ENCODE peak calls at places on chromosomes 2 and 18, in six cellular contexts. One of them, this sample, is unnamed.
A peak's percentile ranks its signal among the peaks of the same experiment; 100 is the strongest.

GRCh38 chr2:38830546-38831159 is 45.1 kb downstream of the DHX57 start:
- DNase-seq in Panc1: no peak
- DNase-seq in Peyer's patch: no peak
- DNase-seq in mammary epithelial cell: no peak
- DNase-seq in psoas muscle: no peak
- DNase-seq in pancreas: no peak
- DNase-seq in this sample: no peak

GRCh38 chr2:241609859-241610793 is 26.8 kb downstream of the THAP4 start:
- DNase-seq in Panc1: no peak
- DNase-seq in Peyer's patch: peak; percentile 94
- DNase-seq in mammary epithelial cell: peak; percentile 81
- DNase-seq in psoas muscle: peak; percentile 93
- DNase-seq in pancreas: peak; percentile 91
- DNase-seq in this sample: peak; percentile 65

GRCh38 chr2:116718451-116718850 is 1096.0 kb upstream of the DDX18 start:
- DNase-seq in Panc1: no peak
- DNase-seq in Peyer's patch: no peak
- DNase-seq in mammary epithelial cell: no peak
- DNase-seq in psoas muscle: no peak
- DNase-seq in pancreas: no peak
- DNase-seq in this sample: no peak

GRCh38 chr2:96374211-96374951 is 38.8 kb downstream of the NCAPH start:
- DNase-seq in Panc1: no peak
- DNase-seq in Peyer's patch: no peak
- DNase-seq in mammary epithelial cell: peak; percentile 27
- DNase-seq in psoas muscle: no peak
- DNase-seq in pancreas: peak; percentile 75
- DNase-seq in this sample: no peak

GRCh38 chr2:179338681-179339080 is 74.0 kb upstream of the SESTD1 start:
- DNase-seq in Panc1: no peak
- DNase-seq in Peyer's patch: no peak
- DNase-seq in mammary epithelial cell: peak; percentile 27
- DNase-seq in psoas muscle: no peak
- DNase-seq in pancreas: no peak
- DNase-seq in this sample: no peak

GRCh38 chr2:159051656-159052055 is 83.2 kb downstream of the TANC1 start:
- DNase-seq in Panc1: no peak
- DNase-seq in Peyer's patch: no peak
- DNase-seq in mammary epithelial cell: no peak
- DNase-seq in psoas muscle: no peak
- DNase-seq in pancreas: no peak
- DNase-seq in this sample: no peak

GRCh38 chr18:79378416-79379250 is 17.1 kb upstream of the NFATC1 start:
- DNase-seq in Panc1: no peak
- DNase-seq in Peyer's patch: peak; percentile 88
- DNase-seq in mammary epithelial cell: peak; percentile 71
- DNase-seq in psoas muscle: peak; percentile 89
- DNase-seq in pancreas: peak; percentile 85
- DNase-seq in this sample: peak; percentile 50

GRCh38 chr2:232937278-232937906 is 67.3 kb downstream of the SNORC start:
- DNase-seq in Panc1: no peak
- DNase-seq in Peyer's patch: no peak
- DNase-seq in mammary epithelial cell: peak; percentile 69
- DNase-seq in psoas muscle: no peak
- DNase-seq in pancreas: no peak
- DNase-seq in this sample: no peak

GRCh38 chr2:137675584-137676327 is 288.5 kb upstream of the HNMT start:
- DNase-seq in Panc1: no peak
- DNase-seq in Peyer's patch: no peak
- DNase-seq in mammary epithelial cell: no peak
- DNase-seq in psoas muscle: no peak
- DNase-seq in pancreas: no peak
- DNase-seq in this sample: no peak

GRCh38 chr2:174717916-174718315 is 46.4 kb downstream of the CHRNA1 start:
- DNase-seq in Panc1: no peak
- DNase-seq in Peyer's patch: no peak
- DNase-seq in mammary epithelial cell: no peak
- DNase-seq in psoas muscle: no peak
- DNase-seq in pancreas: no peak
- DNase-seq in this sample: no peak

GRCh38 chr2:210863283-210863682 is 306.9 kb downstream of the CPS1 start:
- DNase-seq in Panc1: no peak
- DNase-seq in Peyer's patch: no peak
- DNase-seq in mammary epithelial cell: no peak
- DNase-seq in psoas muscle: no peak
- DNase-seq in pancreas: no peak
- DNase-seq in this sample: no peak

GRCh38 chr2:6692061-6692460 is 173.6 kb downstream of the CMPK2 start:
- DNase-seq in Panc1: no peak
- DNase-seq in Peyer's patch: no peak
- DNase-seq in mammary epithelial cell: no peak
- DNase-seq in psoas muscle: no peak
- DNase-seq in pancreas: no peak
- DNase-seq in this sample: no peak

GRCh38 chr2:102788880-102789250 is 27.0 kb downstream of the TMEM182 start:
- DNase-seq in Panc1: no peak
- DNase-seq in Peyer's patch: no peak
- DNase-seq in mammary epithelial cell: no peak
- DNase-seq in psoas muscle: peak; percentile 72
- DNase-seq in pancreas: no peak
- DNase-seq in this sample: no peak

GRCh38 chr18:35592298-35592697 is 10.8 kb downstream of the GALNT1 start:
- DNase-seq in Panc1: no peak
- DNase-seq in Peyer's patch: no peak
- DNase-seq in mammary epithelial cell: no peak
- DNase-seq in psoas muscle: no peak
- DNase-seq in pancreas: no peak
- DNase-seq in this sample: no peak

GRCh38 chr18:62938006-62938405 is 222.7 kb downstream of the PHLPP1 start:
- DNase-seq in Panc1: no peak
- DNase-seq in Peyer's patch: no peak
- DNase-seq in mammary epithelial cell: no peak
- DNase-seq in psoas muscle: no peak
- DNase-seq in pancreas: no peak
- DNase-seq in this sample: no peak

GRCh38 chr2:190887089-190887488 is 6.5 kb downstream of the GLS start:
- DNase-seq in Panc1: no peak
- DNase-seq in Peyer's patch: no peak
- DNase-seq in mammary epithelial cell: peak; percentile 56
- DNase-seq in psoas muscle: no peak
- DNase-seq in pancreas: no peak
- DNase-seq in this sample: no peak

GRCh38 chr2:226790436-226790835 is 9.2 kb downstream of the IRS1 start:
- DNase-seq in Panc1: no peak
- DNase-seq in Peyer's patch: no peak
- DNase-seq in mammary epithelial cell: no peak
- DNase-seq in psoas muscle: no peak
- DNase-seq in pancreas: no peak
- DNase-seq in this sample: no peak

GRCh38 chr2:44087037-44087713 is 81.5 kb upstream of the PPM1B start:
- DNase-seq in Panc1: peak; percentile 56
- DNase-seq in Peyer's patch: peak; percentile 90
- DNase-seq in mammary epithelial cell: peak; percentile 56
- DNase-seq in psoas muscle: peak; percentile 93
- DNase-seq in pancreas: peak; percentile 92
- DNase-seq in this sample: peak; percentile 83

GRCh38 chr2:7430869-7431641 is 513.8 kb downstream of the RNF144A start:
- DNase-seq in Panc1: no peak
- DNase-seq in Peyer's patch: no peak
- DNase-seq in mammary epithelial cell: peak; percentile 23
- DNase-seq in psoas muscle: peak; percentile 63
- DNase-seq in pancreas: peak; percentile 58
- DNase-seq in this sample: no peak

GRCh38 chr2:218252509-218253247 is 8.1 kb upstream of the GPBAR1 start:
- DNase-seq in Panc1: no peak
- DNase-seq in Peyer's patch: no peak
- DNase-seq in mammary epithelial cell: no peak
- DNase-seq in psoas muscle: no peak
- DNase-seq in pancreas: no peak
- DNase-seq in this sample: no peak

DNA sequence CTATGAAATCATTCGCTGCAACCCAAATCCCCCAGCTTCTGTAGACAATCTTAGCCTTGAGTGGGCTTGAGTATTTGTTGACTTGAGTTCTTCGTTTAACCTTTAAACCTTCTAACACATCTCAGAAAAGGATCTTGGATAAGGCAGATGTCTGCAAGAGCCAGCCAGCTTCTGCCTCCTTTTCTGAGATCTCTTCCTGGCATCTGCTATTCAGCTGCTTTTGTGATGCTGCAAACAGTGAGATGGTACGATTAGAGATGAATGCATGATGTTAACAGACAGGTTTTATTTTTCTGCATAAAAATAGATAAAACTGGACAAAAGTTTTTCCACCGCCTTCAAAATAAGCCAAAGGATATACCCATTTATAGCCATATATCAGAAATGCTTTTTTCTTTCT is 37.6 kb downstream of the NRP2 start:
- DNase-seq in Panc1: no peak
- DNase-seq in Peyer's patch: no peak
- DNase-seq in mammary epithelial cell: no peak
- DNase-seq in psoas muscle: no peak
- DNase-seq in pancreas: no peak
- DNase-seq in this sample: no peak
- H3K4me1 ChIP-seq in Panc1: no peaks in the 10 kb centered on the region
- H3K4me1 ChIP-seq in Peyer's patch: no peaks in the 10 kb centered on the region
- H3K4me1 ChIP-seq in mammary epithelial cell: no peaks in the 10 kb centered on the region
- H3K4me1 ChIP-seq in psoas muscle: no peaks in the 10 kb centered on the region
- H3K4me1 ChIP-seq in pancreas: no peaks in the 10 kb centered on the region
- H3K4me1 ChIP-seq in this sample: peaks cover 20% of the 10 kb centered on the region

DNA sequence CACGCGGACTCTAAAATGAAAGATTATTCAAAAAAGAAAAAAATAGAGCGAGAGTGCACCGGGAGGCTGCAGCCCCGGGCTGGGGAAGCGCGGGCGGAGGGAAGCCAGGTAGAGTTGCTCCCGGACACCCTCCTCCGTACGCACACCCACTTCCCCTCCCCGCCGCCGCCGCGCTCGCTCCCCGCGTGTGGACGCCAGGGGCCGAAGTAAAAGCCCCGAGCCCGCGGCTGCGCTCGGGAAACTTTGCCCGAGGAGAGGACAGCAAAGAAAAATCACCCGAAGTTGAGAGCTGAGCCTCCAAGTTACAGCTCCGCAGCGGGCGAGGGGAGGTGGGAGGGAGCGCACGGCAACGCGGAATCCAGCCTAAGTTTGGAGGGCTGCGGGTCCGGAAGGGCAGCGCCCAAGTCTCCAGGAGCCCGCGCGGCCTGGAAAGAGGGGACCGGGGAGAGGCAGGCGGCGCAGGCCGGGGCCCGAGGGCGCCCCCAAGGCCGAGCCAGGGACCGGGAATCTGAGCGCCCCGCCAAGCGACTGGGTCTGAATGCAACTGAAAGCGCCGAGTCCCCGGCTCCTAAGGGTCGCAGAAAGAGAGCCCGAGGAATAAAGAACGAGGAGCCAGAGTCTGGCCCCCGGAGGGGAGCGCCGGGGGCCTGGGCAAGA is 666 bp upstream of the BCL11A start:
- DNase-seq in Panc1: no peak
- DNase-seq in Peyer's patch: peak; percentile 76
- DNase-seq in mammary epithelial cell: peak; percentile 55
- DNase-seq in psoas muscle: peak; percentile 52
- DNase-seq in pancreas: peak; percentile 87
- DNase-seq in this sample: no peak
- H3K27me3 ChIP-seq in Panc1: peaks cover 30% of the 10 kb centered on the region
- H3K27me3 ChIP-seq in Peyer's patch: peaks cover 10% of the 10 kb centered on the region
- H3K27me3 ChIP-seq in mammary epithelial cell: peaks cover 4% of the 10 kb centered on the region
- H3K27me3 ChIP-seq in psoas muscle: peaks cover 35% of the 10 kb centered on the region
- H3K27me3 ChIP-seq in pancreas: no peaks in the 10 kb centered on the region
- H3K27me3 ChIP-seq in this sample: peaks cover 83% of the 10 kb centered on the region

DNA sequence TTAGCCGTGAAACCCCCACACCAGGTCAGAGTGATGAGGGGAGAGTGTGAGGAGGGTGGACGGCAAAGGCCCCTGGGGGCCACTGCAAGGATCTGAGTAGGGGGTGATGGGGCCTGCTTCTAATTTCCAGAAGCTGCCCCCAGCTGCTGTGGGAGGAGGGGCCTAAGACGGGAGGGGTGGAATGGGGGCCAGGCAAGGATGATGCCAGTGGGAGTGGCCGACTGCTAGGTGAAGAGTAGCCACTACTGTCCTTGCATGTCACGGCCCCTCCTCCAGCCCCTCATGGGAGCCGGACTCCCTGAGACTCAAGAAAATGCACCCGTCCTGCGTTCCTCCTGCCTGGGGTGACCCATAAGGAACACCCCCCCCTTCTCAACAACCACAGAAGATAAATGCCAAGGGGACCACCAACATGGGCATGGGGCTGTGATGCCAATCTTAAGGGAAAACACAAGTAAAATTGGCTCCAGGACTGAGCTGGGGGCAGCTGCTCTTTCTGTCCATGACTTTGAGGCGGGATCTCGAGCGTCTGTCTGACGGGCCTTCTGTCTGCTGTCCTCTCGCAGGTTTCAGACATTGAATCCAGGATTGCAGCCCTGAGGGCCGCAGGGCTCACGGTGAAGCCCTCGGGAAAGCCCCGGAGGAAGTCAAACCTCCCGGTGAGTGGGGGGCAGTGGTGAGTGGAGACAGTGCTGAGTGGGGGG is 24.2 kb upstream of the PRLH start:
- DNase-seq in Panc1: no peak
- DNase-seq in Peyer's patch: no peak
- DNase-seq in mammary epithelial cell: no peak
- DNase-seq in psoas muscle: no peak
- DNase-seq in pancreas: no peak
- DNase-seq in this sample: no peak
- H3K36me3 ChIP-seq in Panc1: no peaks in the 10 kb centered on the region
- H3K36me3 ChIP-seq in Peyer's patch: no peaks in the 10 kb centered on the region
- H3K36me3 ChIP-seq in mammary epithelial cell: no peaks in the 10 kb centered on the region
- H3K36me3 ChIP-seq in psoas muscle: no peaks in the 10 kb centered on the region
- H3K36me3 ChIP-seq in pancreas: no peaks in the 10 kb centered on the region
- H3K36me3 ChIP-seq in this sample: no peaks in the 10 kb centered on the region

GRCh38 chr2:152472524-152472923 is 137.6 kb downstream of the FMNL2 start:
- DNase-seq in Panc1: no peak
- DNase-seq in Peyer's patch: no peak
- DNase-seq in mammary epithelial cell: no peak
- DNase-seq in psoas muscle: no peak
- DNase-seq in pancreas: no peak
- DNase-seq in this sample: no peak

GRCh38 chr2:152468832-152469692 is 134.1 kb downstream of the FMNL2 start:
- DNase-seq in Panc1: peak; percentile 57
- DNase-seq in Peyer's patch: no peak
- DNase-seq in mammary epithelial cell: no peak
- DNase-seq in psoas muscle: no peak
- DNase-seq in pancreas: no peak
- DNase-seq in this sample: peak; percentile 32

GRCh38 chr2:152471013-152471412 is 136.0 kb downstream of the FMNL2 start:
- DNase-seq in Panc1: no peak
- DNase-seq in Peyer's patch: no peak
- DNase-seq in mammary epithelial cell: no peak
- DNase-seq in psoas muscle: no peak
- DNase-seq in pancreas: no peak
- DNase-seq in this sample: no peak

GRCh38 chr2:152473151-152473857 is 138.3 kb downstream of the FMNL2 start:
- DNase-seq in Panc1: no peak
- DNase-seq in Peyer's patch: no peak
- DNase-seq in mammary epithelial cell: no peak
- DNase-seq in psoas muscle: no peak
- DNase-seq in pancreas: no peak
- DNase-seq in this sample: no peak

DNA sequence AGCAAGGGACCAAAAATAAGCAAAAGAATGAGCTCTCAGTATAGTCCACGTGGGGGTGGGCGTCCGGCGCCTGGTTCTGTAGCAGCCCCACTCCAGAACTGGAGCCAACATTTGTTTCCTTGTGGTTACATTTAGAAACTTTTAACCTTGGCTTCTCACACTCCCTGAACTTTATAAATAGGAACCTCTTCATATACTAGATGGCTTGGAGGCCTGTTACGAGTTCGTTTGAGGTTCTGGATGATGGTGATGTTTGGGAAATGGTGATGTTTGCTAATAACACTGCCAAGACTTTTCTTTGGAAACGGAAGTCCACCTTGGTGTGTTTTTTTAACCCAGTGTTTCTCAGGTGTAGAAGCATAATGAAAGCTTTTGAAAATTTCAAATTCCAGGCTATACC is 136.5 kb downstream of the FMNL2 start:
- DNase-seq in Panc1: no peak
- DNase-seq in Peyer's patch: no peak
- DNase-seq in mammary epithelial cell: no peak
- DNase-seq in psoas muscle: no peak
- DNase-seq in pancreas: no peak
- DNase-seq in this sample: no peak
- H3K4me1 ChIP-seq in Panc1: peaks cover 67% of the 10 kb centered on the region
- H3K4me1 ChIP-seq in Peyer's patch: no peaks in the 10 kb centered on the region
- H3K4me1 ChIP-seq in mammary epithelial cell: peaks cover 24% of the 10 kb centered on the region
- H3K4me1 ChIP-seq in psoas muscle: peaks cover 85% of the 10 kb centered on the region
- H3K4me1 ChIP-seq in pancreas: peaks cover 24% of the 10 kb centered on the region
- H3K4me1 ChIP-seq in this sample: peaks cover 19% of the 10 kb centered on the region